ENCODE peak calls at places on chromosomes 3 and 15, in nine cellular contexts. L is dorsolateral prefrontal cortex, U is heart left ventricle, H is GM06990, K is right lobe of liver, J is OCI-LY7, Z is K562, Q is HFF-Myc, V is AG10803. D is an unnamed sample.

GRCh38 chr3:146156060-146156459 is 4.9 kb downstream of the PLOD2 start:
- DNase-seq in L (no peak), U (no peak), H (no peak), K (no peak), J (no peak), Z (no peak), Q (no peak), V (peak), D (no peak)

GRCh38 chr3:110783541-110783940 is 288.1 kb upstream of the NECTIN3 start:
- DNase-seq in L (no peak), U (no peak), H (no peak), K (no peak), J (no peak), Z (no peak), Q (no peak), V (no peak), D (no peak)

GRCh38 chr3:78666458-78666800 is 1101.4 kb downstream of the ROBO1 start:
- DNase-seq in L (no peak), U (no peak), H (no peak), K (no peak), J (no peak), Z (no peak), Q (peak), V (peak), D (peak)

GRCh38 chr3:157447026-157447694 is 10.5 kb downstream of the PTX3 start:
- DNase-seq in L (no peak), U (no peak), H (no peak), K (no peak), J (peak), Z (no peak), Q (no peak), V (peak), D (no peak)

GRCh38 chr15:69468241-69469121 is 15.9 kb downstream of the RPLP1 start:
- DNase-seq in L (no peak), U (no peak), H (peak), K (no peak), J (no peak), Z (peak), Q (no peak), V (no peak), D (peak)

GRCh38 chr3:51340311-51340829 is 44.7 kb upstream of the MANF start:
- DNase-seq in L (peak), U (no peak), H (no peak), K (no peak), J (no peak), Z (no peak), Q (peak), V (peak), D (peak)

GRCh38 chr15:79184465-79184892 is 93.9 kb upstream of the RASGRF1 start:
- DNase-seq in L (peak), U (peak), H (no peak), K (peak), J (peak), Z (peak), Q (peak), V (peak), D (peak)

GRCh38 chr3:64440498-64440897 is 215.2 kb upstream of the PRICKLE2 start:
- DNase-seq in L (no peak), U (no peak), H (no peak), K (no peak), J (no peak), Z (no peak), Q (peak), V (peak), D (peak)

GRCh38 chr15:76903251-76903681 is 1.9 kb downstream of the SCAPER start:
- DNase-seq in L (no peak), U (no peak), H (no peak), K (no peak), J (peak), Z (no peak), Q (no peak), V (peak), D (peak)

GRCh38 chr3:52393959-52394670 is 50.8 kb downstream of the SEMA3G start:
- DNase-seq in L (no peak), U (no peak), H (no peak), K (peak), J (no peak), Z (no peak), Q (no peak), V (no peak), D (no peak)

GRCh38 chr3:184596886-184597575 is 35.4 kb downstream of the EPHB3 start:
- DNase-seq in L (no peak), U (peak), H (no peak), K (no peak), J (no peak), Z (no peak), Q (no peak), V (no peak), D (no peak)

GRCh38 chr3:187251599-187251998 is 39.9 kb downstream of the MASP1 start:
- DNase-seq in L (no peak), U (no peak), H (no peak), K (no peak), J (no peak), Z (no peak), Q (no peak), V (no peak), D (no peak)

GRCh38 chr3:152127058-152127457 is 141.7 kb upstream of the MBNL1 start:
- DNase-seq in L (no peak), U (no peak), H (peak), K (no peak), J (no peak), Z (no peak), Q (no peak), V (peak), D (no peak)

GRCh38 chr3:10370429-10370828 is 49.5 kb upstream of the SEC13 start:
- DNase-seq in L (peak), U (no peak), H (no peak), K (no peak), J (no peak), Z (peak), Q (no peak), V (peak), D (no peak)

GRCh38 chr3:149547413-149547812 is 72.9 kb downstream of the TM4SF4 start:
- DNase-seq in L (peak), U (no peak), H (no peak), K (no peak), J (no peak), Z (no peak), Q (no peak), V (peak), D (no peak)

GRCh38 chr15:32730677-32731654 is 13.2 kb downstream of the GREM1 start:
- DNase-seq in L (no peak), U (no peak), H (no peak), K (peak), J (no peak), Z (peak), Q (no peak), V (no peak), D (no peak)

GRCh38 chr15:62173215-62173614 is 8.1 kb upstream of the C2CD4B start:
- DNase-seq in L (no peak), U (peak), H (no peak), K (peak), J (no peak), Z (no peak), Q (no peak), V (no peak), D (peak)

GRCh38 chr3:122957707-122958210 is 69.8 kb downstream of the SEMA5B start:
- DNase-seq in L (no peak), U (peak), H (no peak), K (no peak), J (no peak), Z (no peak), Q (no peak), V (no peak), D (no peak)

GRCh38 chr3:122955916-122956684 is 71.5 kb downstream of the SEMA5B start:
- DNase-seq in L (no peak), U (no peak), H (no peak), K (no peak), J (no peak), Z (no peak), Q (no peak), V (no peak), D (no peak)

GRCh38 chr3:122959339-122959738 is 68.2 kb downstream of the SEMA5B start:
- DNase-seq in L (no peak), U (no peak), H (no peak), K (no peak), J (no peak), Z (no peak), Q (no peak), V (no peak), D (no peak)

GRCh38 chr3:122958290-122958689 is 69.3 kb downstream of the SEMA5B start:
- DNase-seq in L (no peak), U (no peak), H (no peak), K (no peak), J (no peak), Z (no peak), Q (no peak), V (no peak), D (no peak)

GRCh38 chr3:122956685-122957455 is 70.7 kb downstream of the SEMA5B start:
- DNase-seq in L (no peak), U (no peak), H (no peak), K (no peak), J (no peak), Z (no peak), Q (no peak), V (no peak), D (no peak)
- H3K4me3 ChIP-seq in L (no peak), U (no peak), H (no peak), K (no peak), J (no peak), Z (no peak), Q (no peak), V (no peak), D (no peak)

GRCh38 chr15:74431116-74431515 is 2.6 kb downstream of the SEMA7A start:
- DNase-seq in L (no peak), U (peak), H (no peak), K (no peak), J (no peak), Z (no peak), Q (no peak), V (no peak), D (no peak)

GRCh38 chr15:74431645-74432044 is 2.1 kb downstream of the SEMA7A start:
- DNase-seq in L (no peak), U (no peak), H (no peak), K (no peak), J (no peak), Z (no peak), Q (no peak), V (no peak), D (no peak)

GRCh38 chr15:74433592-74434259 is at the start of gene SEMA7A:
- DNase-seq in L (peak), U (peak), H (peak), K (peak), J (peak), Z (peak), Q (peak), V (peak), D (peak)

GRCh38 chr15:74432968-74433591 is 678 bp downstream of the SEMA7A start:
- DNase-seq in L (no peak), U (no peak), H (no peak), K (no peak), J (no peak), Z (peak), Q (no peak), V (peak), D (no peak)

GRCh38 chr15:74432271-74432967 is 1.3 kb downstream of the SEMA7A start:
- DNase-seq in L (no peak), U (no peak), H (no peak), K (no peak), J (no peak), Z (no peak), Q (no peak), V (no peak), D (no peak)
- H3K4me3 ChIP-seq in L (peak), U (peak), H (peak), K (peak), J (peak), Z (peak), Q (peak), V (peak), D (peak)

GRCh38 chr3:113537155-113537554 is 4.8 kb downstream of the SIDT1 start:
- DNase-seq in L (no peak), U (no peak), H (no peak), K (no peak), J (no peak), Z (no peak), Q (no peak), V (no peak), D (no peak)
- H3K4me3 ChIP-seq in L (no peak), U (no peak), H (no peak), K (no peak), J (no peak), Z (no peak), Q (no peak), V (no peak), D (no peak)

GRCh38 chr3:61559108-61559731 is 2.2 kb upstream of the PTPRG start:
- DNase-seq in L (no peak), U (no peak), H (no peak), K (no peak), J (no peak), Z (no peak), Q (no peak), V (peak), D (no peak)
- H3K4me3 ChIP-seq in L (no peak), U (no peak), H (no peak), K (no peak), J (no peak), Z (no peak), Q (no peak), V (no peak), D (no peak)

GRCh38 chr15:60390231-60390630 is 7.6 kb downstream of the ANXA2 start:
- DNase-seq in L (no peak), U (no peak), H (no peak), K (no peak), J (no peak), Z (no peak), Q (no peak), V (peak), D (no peak)

GRCh38 chr15:60391722-60392340 is 6.0 kb downstream of the ANXA2 start:
- DNase-seq in L (no peak), U (no peak), H (no peak), K (no peak), J (no peak), Z (no peak), Q (no peak), V (peak), D (no peak)

GRCh38 chr15:60392601-60392985 is 5.2 kb downstream of the ANXA2 start:
- DNase-seq in L (no peak), U (no peak), H (peak), K (no peak), J (no peak), Z (no peak), Q (no peak), V (peak), D (no peak)

GRCh38 chr15:60389261-60390077 is 8.3 kb downstream of the ANXA2 start:
- DNase-seq in L (no peak), U (no peak), H (peak), K (no peak), J (no peak), Z (no peak), Q (no peak), V (peak), D (no peak)

DNA sequence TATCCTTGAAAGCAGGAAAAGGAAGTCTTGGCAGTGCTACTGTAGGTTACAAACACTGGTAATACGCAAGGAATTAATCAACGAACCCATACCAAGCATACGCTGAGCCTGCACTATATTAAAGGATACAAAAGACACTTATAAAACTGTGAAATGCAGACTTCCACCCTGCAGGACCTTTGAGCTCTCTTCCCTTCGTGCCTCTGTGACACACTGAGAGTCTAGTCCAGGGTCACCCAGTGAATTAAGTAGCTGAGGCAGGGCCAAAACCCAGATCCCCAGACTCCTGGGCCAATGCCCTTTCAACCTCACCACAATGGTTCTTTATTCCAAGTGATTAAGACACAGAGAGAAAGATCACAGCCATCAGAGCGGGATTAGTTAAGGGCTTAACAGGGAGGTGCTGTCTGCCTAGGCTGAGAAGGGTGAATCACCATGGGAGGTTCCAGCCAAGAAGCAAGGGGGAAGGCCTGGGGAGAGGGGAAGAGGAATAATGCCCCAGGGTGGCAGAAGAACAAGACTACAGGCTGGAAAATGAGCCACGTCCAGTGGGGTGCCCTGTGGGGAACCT is 6.8 kb downstream of the ANXA2 start:
- DNase-seq in L (no peak), U (no peak), H (no peak), K (no peak), J (no peak), Z (no peak), Q (no peak), V (peak), D (peak)
- H3K4me3 ChIP-seq in L (no peak), U (no peak), H (no peak), K (no peak), J (no peak), Z (no peak), Q (peak), V (peak), D (peak)